ENCODE peak calls at places on chromosomes 7 and 10, in seven cellular contexts. R, P, Q, D, E, T and S are unnamed samples.

GRCh38 chr7:102291056-102291915 is 4.6 kb downstream of the SH2B2 start:
- DNase-seq in E (peak; percentile 41), Q (no peak), D (no peak), R (no peak), T (no peak), P (peak; percentile 45), S (no peak)

GRCh38 chr7:66921918-66922486 is 977 bp downstream of the TMEM248 start:
- DNase-seq in T (no peak), E (no peak), P (peak; percentile 30), D (peak; percentile 40), Q (peak; percentile 22), R (no peak), S (no peak)

GRCh38 chr10:88070080-88070880 is 206.9 kb downstream of the PTEN start:
- DNase-seq in Q (no peak), P (no peak), D (no peak), E (no peak), R (no peak), T (no peak), S (no peak)

GRCh38 chr7:34138483-34138882 is 233.1 kb downstream of the BMPER start:
- DNase-seq in E (no peak), T (no peak), R (no peak), P (no peak), D (no peak), Q (no peak), S (no peak)

GRCh38 chr7:99839560-99840011 is 11.8 kb downstream of the CYP3A43 start:
- DNase-seq in E (no peak), D (no peak), T (no peak), R (no peak), Q (peak; percentile 40), P (no peak), S (no peak)

GRCh38 chr10:114767101-114767588 is 54.4 kb upstream of the FHIP2A start:
- DNase-seq in Q (no peak), E (no peak), T (no peak), D (peak; percentile 47), P (no peak), R (no peak), S (no peak)

GRCh38 chr7:130426541-130426940 is 14.3 kb downstream of the CEP41 start:
- DNase-seq in T (no peak), E (no peak), P (no peak), Q (no peak), R (no peak), D (no peak), S (no peak)

GRCh38 chr7:2195403-2196246 is 37.1 kb downstream of the MAD1L1 start:
- DNase-seq in Q (no peak), R (peak; percentile 45), E (no peak), P (no peak), D (no peak), T (no peak), S (peak; percentile 74)

GRCh38 chr10:102504179-102504975 is 605 bp downstream of the SUFU start:
- DNase-seq in R (peak; percentile 71), E (peak; percentile 65), Q (peak; percentile 29), P (peak; percentile 51), T (peak; percentile 68), D (peak; percentile 44), S (no peak)

GRCh38 chr7:18577096-18577771 is 81.7 kb downstream of the HDAC9 start:
- DNase-seq in T (no peak), D (no peak), Q (peak; percentile 38), R (no peak), E (no peak), P (no peak), S (no peak)

GRCh38 chr10:130843051-130843653 is 468.4 kb downstream of the TCERG1L start:
- DNase-seq in R (no peak), D (no peak), T (no peak), E (no peak), Q (no peak), P (no peak), S (no peak)

GRCh38 chr10:75452997-75453396 is 21.6 kb downstream of the LRMDA start:
- DNase-seq in R (no peak), E (no peak), Q (no peak), T (no peak), P (no peak), D (no peak), S (no peak)

GRCh38 chr7:141511370-141512335 is 39.6 kb upstream of the AGK start:
- DNase-seq in T (peak; percentile 47), Q (peak; percentile 15), E (peak; percentile 67), D (no peak), P (no peak), R (peak; percentile 64), S (no peak)

GRCh38 chr7:101179117-101179779 is 845 bp downstream of the NAT16 start:
- DNase-seq in E (no peak), P (no peak), R (no peak), T (no peak), D (peak; percentile 81), Q (no peak), S (no peak)

GRCh38 chr7:82257118-82257695 is 186.4 kb downstream of the CACNA2D1 start:
- DNase-seq in R (no peak), D (no peak), T (no peak), E (no peak), P (no peak), Q (no peak), S (no peak)

GRCh38 chr7:28627263-28627653 is 214.9 kb downstream of the CREB5 start:
- DNase-seq in T (no peak), E (no peak), D (no peak), P (no peak), Q (no peak), R (no peak), S (no peak)

GRCh38 chr7:77327067-77327931 is 88.8 kb downstream of the GSAP start:
- DNase-seq in Q (peak; percentile 23), D (peak; percentile 70), T (peak; percentile 47), R (peak; percentile 79), P (no peak), E (peak; percentile 21), S (peak; percentile 34)

GRCh38 chr7:17302575-17303142 is 4.2 kb downstream of the AHR start:
- DNase-seq in T (no peak), P (no peak), D (no peak), R (no peak), E (no peak), Q (no peak), S (no peak)

GRCh38 chr7:83267141-83267631 is 104.5 kb upstream of the PCLO start:
- DNase-seq in E (no peak), P (no peak), T (no peak), Q (no peak), D (peak; percentile 12), R (no peak), S (no peak)

GRCh38 chr7:28405662-28406061 is 6.7 kb upstream of the CREB5 start:
- DNase-seq in R (no peak), Q (peak; percentile 16), E (no peak), D (no peak), T (no peak), P (no peak), S (peak; percentile 68)

GRCh38 chr7:53350241-53350640 is 314.8 kb downstream of the POM121L12 start:
- DNase-seq in D (peak; percentile 38), E (no peak), P (no peak), Q (peak; percentile 27), T (no peak), R (no peak), S (no peak)

GRCh38 chr10:121578965-121579364 is 19.3 kb downstream of the FGFR2 start:
- DNase-seq in T (no peak), E (no peak), Q (no peak), D (no peak), P (no peak), R (no peak), S (no peak)
- H3K4me1 ChIP-seq in T (no peaks in the 10 kb centered on the region), E (no peaks in the 10 kb centered on the region), Q (peaks cover 3% of the 10 kb centered on the region), D (no peaks in the 10 kb centered on the region), P (no peaks in the 10 kb centered on the region), R (peaks cover 7% of the 10 kb centered on the region), S (no peaks in the 10 kb centered on the region)

DNA sequence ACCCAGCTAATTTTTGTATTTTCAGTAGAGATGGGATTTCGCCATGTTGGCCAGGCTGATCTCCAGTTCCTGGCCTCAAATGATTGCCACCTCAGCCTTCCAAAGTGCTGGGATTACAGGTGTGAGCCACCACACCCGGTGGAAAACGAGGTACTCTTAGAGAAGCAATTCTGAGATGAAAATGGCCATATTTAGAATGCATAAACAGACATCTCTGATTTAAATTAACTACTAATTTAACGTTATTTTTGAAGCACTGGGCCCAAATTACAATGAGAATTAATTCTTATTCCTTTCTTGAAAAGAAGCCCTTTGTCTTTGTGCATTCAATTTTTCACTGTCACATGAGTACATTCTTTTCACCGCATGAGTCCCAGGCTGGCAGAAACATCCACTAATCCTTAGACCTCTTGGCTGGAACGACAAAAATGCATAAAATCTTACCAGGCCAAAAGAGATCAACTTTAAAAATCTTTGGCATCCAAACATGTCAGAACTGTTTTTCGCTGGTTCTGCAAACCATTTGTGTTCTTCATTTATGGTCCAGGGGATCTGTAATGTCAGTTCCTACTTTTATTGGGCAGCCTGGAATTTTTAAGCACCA is 60.1 kb upstream of the CAPZA2 start:
- DNase-seq in T (no peak), D (no peak), E (no peak), P (no peak), R (no peak), Q (no peak), S (no peak)
- H3K4me1 ChIP-seq in T (peaks cover 3% of the 10 kb centered on the region), D (peaks cover 17% of the 10 kb centered on the region), E (peaks cover 5% of the 10 kb centered on the region), P (no peaks in the 10 kb centered on the region), R (peaks cover 25% of the 10 kb centered on the region), Q (peaks cover 13% of the 10 kb centered on the region), S (peaks cover 45% of the 10 kb centered on the region)

GRCh38 chr10:133039107-133039822 is 48.5 kb upstream of the ADGRA1 start:
- DNase-seq in D (peak; percentile 62), P (no peak), T (no peak), Q (no peak), E (no peak), R (no peak), S (no peak)

GRCh38 chr10:133039823-133040704 is 47.7 kb upstream of the ADGRA1 start:
- DNase-seq in P (no peak), D (peak; percentile 58), E (no peak), Q (no peak), R (no peak), T (no peak), S (no peak)

GRCh38 chr10:133035952-133036351 is 51.8 kb upstream of the ADGRA1 start:
- DNase-seq in T (no peak), D (no peak), R (no peak), Q (no peak), E (no peak), P (no peak), S (no peak)

GRCh38 chr10:133041101-133041500 is 46.6 kb upstream of the ADGRA1 start:
- DNase-seq in E (no peak), P (no peak), Q (no peak), D (no peak), R (no peak), T (no peak), S (no peak)

DNA sequence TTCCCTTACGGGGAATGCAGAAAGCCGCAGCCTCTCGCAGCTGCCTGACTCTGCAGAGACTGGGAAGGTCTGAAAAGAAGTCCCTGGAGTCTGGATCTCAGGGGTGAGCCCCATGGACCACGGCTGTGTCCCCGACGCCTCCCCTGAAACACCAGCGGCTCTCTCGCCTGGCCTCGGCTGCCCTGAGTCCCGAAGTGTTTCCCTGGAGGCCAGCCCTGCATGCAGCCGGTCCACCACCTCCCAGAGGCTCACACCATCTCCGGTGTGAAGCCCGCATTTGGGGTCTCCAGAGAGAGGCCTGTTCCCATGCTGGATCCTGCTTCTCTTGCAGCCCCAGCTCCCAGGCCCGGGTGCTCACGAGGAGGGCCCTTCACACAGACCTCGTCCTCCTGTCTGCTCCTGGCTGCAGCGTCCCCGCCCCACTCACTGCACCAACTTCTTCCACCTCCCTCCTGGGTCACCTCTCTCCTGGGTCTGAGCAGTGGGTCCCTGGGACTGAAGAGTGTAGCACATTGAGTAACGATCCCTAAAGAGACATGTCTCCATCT is 49.4 kb upstream of the ADGRA1 start:
- DNase-seq in T (no peak), R (no peak), P (no peak), D (no peak), Q (no peak), E (no peak), S (no peak)
- H3K4me1 ChIP-seq in T (no peaks in the 10 kb centered on the region), R (no peaks in the 10 kb centered on the region), P (no peaks in the 10 kb centered on the region), D (no peaks in the 10 kb centered on the region), Q (no peaks in the 10 kb centered on the region), E (no peaks in the 10 kb centered on the region), S (no peaks in the 10 kb centered on the region)

GRCh38 chr7:150406565-150407421 is 27.7 kb downstream of the ZNF775 start:
- DNase-seq in Q (peak; percentile 47), E (no peak), P (peak; percentile 38), D (no peak), R (peak; percentile 51), T (no peak), S (no peak)
- H3K4me1 ChIP-seq in Q (peaks cover 8% of the 10 kb centered on the region), E (peaks cover 22% of the 10 kb centered on the region), P (peaks cover 14% of the 10 kb centered on the region), D (no peaks in the 10 kb centered on the region), R (peaks cover 21% of the 10 kb centered on the region), T (peaks cover 30% of the 10 kb centered on the region), S (peaks cover 5% of the 10 kb centered on the region)